ENCODE peak calls at places on chromosomes 4 and X, in ten cellular contexts. O is GM23338; D is uterus; Z is cardiac muscle cell; Y is CD4-positive, alpha-beta memory T cell; A is sigmoid colon; P is suprapubic skin; J is neuronal stem cell; X is SJSA1; I is ovary. N is an unnamed sample. For H3K36me3, the result is how much of the 10 kb centered on the place peaks cover.

GRCh38 chr4:124943145-124943889 is 230.8 kb upstream of the ANKRD50 start:
- DNase-seq in O (no peak), D (no peak), Z (peak), Y (no peak), A (no peak), P (no peak), J (no peak), X (no peak), I (no peak), N (no peak)

GRCh38 chr4:8319061-8319460 is 49.5 kb downstream of the HTRA3 start:
- DNase-seq in O (no peak), D (no peak), Z (no peak), Y (no peak), A (peak), P (peak), J (no peak), X (no peak), I (peak), N (no peak)

GRCh38 chrX:103063191-103063845 is 653 bp downstream of the BEX1 start:
- DNase-seq in O (peak), D (no peak), Z (peak), Y (no peak), A (no peak), P (no peak), J (peak), X (no peak), I (peak), N (peak)

GRCh38 chrX:130555341-130555740 is 153.6 kb downstream of the RBMX2 start:
- DNase-seq in O (no peak), D (no peak), Z (no peak), Y (no peak), A (no peak), P (no peak), J (no peak), X (no peak), I (no peak), N (no peak)

GRCh38 chr4:52037730-52038108 is 380 bp downstream of the SGCB start:
- DNase-seq in O (peak), D (peak), Z (peak), Y (no peak), A (peak), P (no peak), J (no peak), X (peak), I (peak), N (peak)

GRCh38 chr4:86496094-86497060 is 97.7 kb upstream of the PTPN13 start:
- DNase-seq in O (peak), D (peak), Z (peak), Y (peak), A (no peak), P (no peak), J (no peak), X (no peak), I (peak), N (peak)

GRCh38 chr4:54091637-54092404 is 8.1 kb upstream of the GSX2 start:
- DNase-seq in O (peak), D (peak), Z (peak), Y (peak), A (peak), P (no peak), J (no peak), X (peak), I (peak), N (peak)

GRCh38 chr4:113383111-113383785 is 333.8 kb downstream of the ANK2 start:
- DNase-seq in O (no peak), D (no peak), Z (peak), Y (no peak), A (no peak), P (no peak), J (no peak), X (peak), I (no peak), N (peak)

GRCh38 chrX:46588263-46588662 is 14.7 kb downstream of the CHST7 start:
- DNase-seq in O (peak), D (peak), Z (peak), Y (peak), A (peak), P (no peak), J (no peak), X (peak), I (peak), N (peak)

GRCh38 chrX:45309096-45309495 is 108.4 kb upstream of the DIPK2B start:
- DNase-seq in O (no peak), D (no peak), Z (no peak), Y (no peak), A (no peak), P (no peak), J (no peak), X (no peak), I (no peak), N (no peak)

GRCh38 chrX:1524874-1525582 is 12.0 kb downstream of the P2RY8 start:
- DNase-seq in O (no peak), D (no peak), Z (no peak), Y (no peak), A (no peak), P (no peak), J (no peak), X (no peak), I (no peak), N (no peak)

GRCh38 chrX:36434521-36434920 is 515.0 kb downstream of the CFAP47 start:
- DNase-seq in O (no peak), D (no peak), Z (no peak), Y (no peak), A (no peak), P (no peak), J (no peak), X (no peak), I (no peak), N (no peak)

GRCh38 chr4:24912252-24913098 is at the start of gene CCDC149:
- DNase-seq in O (peak), D (peak), Z (peak), Y (no peak), A (peak), P (peak), J (peak), X (peak), I (peak), N (peak)

GRCh38 chr4:147547314-147548056 is 66.6 kb downstream of the EDNRA start:
- DNase-seq in O (no peak), D (no peak), Z (peak), Y (no peak), A (no peak), P (no peak), J (no peak), X (peak), I (no peak), N (no peak)

GRCh38 chrX:47854474-47854873 is 17.8 kb downstream of the ZNF81 start:
- DNase-seq in O (peak), D (peak), Z (peak), Y (peak), A (no peak), P (no peak), J (no peak), X (no peak), I (peak), N (peak)

GRCh38 chr4:169993531-169993930 is 32.7 kb downstream of the MFAP3L start:
- DNase-seq in O (no peak), D (no peak), Z (no peak), Y (no peak), A (no peak), P (no peak), J (no peak), X (no peak), I (no peak), N (no peak)

GRCh38 chr4:24880171-24880570 is 32.7 kb downstream of the CCDC149 start:
- DNase-seq in O (no peak), D (no peak), Z (no peak), Y (no peak), A (no peak), P (no peak), J (no peak), X (no peak), I (no peak), N (no peak)

GRCh38 chrX:129984196-129984962 is 1.9 kb downstream of the BCORL1 start:
- DNase-seq in O (peak), D (peak), Z (peak), Y (peak), A (peak), P (no peak), J (no peak), X (peak), I (peak), N (peak)

GRCh38 chrX:11667286-11667685 is 1.6 kb upstream of the ARHGAP6 start:
- DNase-seq in O (no peak), D (no peak), Z (no peak), Y (no peak), A (no peak), P (no peak), J (no peak), X (no peak), I (no peak), N (no peak)

GRCh38 chr4:152968806-152969394 is 32.8 kb downstream of the FHDC1 start:
- DNase-seq in O (no peak), D (no peak), Z (no peak), Y (no peak), A (no peak), P (no peak), J (no peak), X (peak), I (no peak), N (peak)

GRCh38 chrX:44202596-44202995 is 140.9 kb downstream of the EFHC2 start:
- DNase-seq in O (no peak), D (no peak), Z (no peak), Y (no peak), A (no peak), P (no peak), J (no peak), X (no peak), I (no peak), N (no peak)

GRCh38 chrX:130170752-130171445 is 863 bp upstream of the RAB33A start:
- DNase-seq in O (peak), D (peak), Z (no peak), Y (peak), A (no peak), P (no peak), J (peak), X (no peak), I (no peak), N (no peak)

GRCh38 chrX:66601522-66601921 is 37.4 kb downstream of the EDA2R start:
- DNase-seq in O (no peak), D (no peak), Z (no peak), Y (no peak), A (no peak), P (no peak), J (no peak), X (no peak), I (no peak), N (no peak)

GRCh38 chr4:121819216-121819980 is 4.3 kb downstream of the CCNA2 start:
- DNase-seq in O (no peak), D (no peak), Z (peak), Y (no peak), A (no peak), P (no peak), J (no peak), X (no peak), I (no peak), N (no peak)

GRCh38 chrX:134172588-134173259 is 64.3 kb upstream of the CCDC160 start:
- DNase-seq in O (no peak), D (peak), Z (peak), Y (peak), A (no peak), P (no peak), J (no peak), X (peak), I (peak), N (peak)

GRCh38 chr4:65498606-65499005 is 171.7 kb downstream of the EPHA5 start:
- DNase-seq in O (no peak), D (no peak), Z (no peak), Y (no peak), A (no peak), P (no peak), J (no peak), X (no peak), I (no peak), N (no peak)

GRCh38 chr4:65508169-65508568 is 162.1 kb downstream of the EPHA5 start:
- DNase-seq in O (no peak), D (no peak), Z (peak), Y (no peak), A (no peak), P (no peak), J (no peak), X (peak), I (no peak), N (no peak)

DNA sequence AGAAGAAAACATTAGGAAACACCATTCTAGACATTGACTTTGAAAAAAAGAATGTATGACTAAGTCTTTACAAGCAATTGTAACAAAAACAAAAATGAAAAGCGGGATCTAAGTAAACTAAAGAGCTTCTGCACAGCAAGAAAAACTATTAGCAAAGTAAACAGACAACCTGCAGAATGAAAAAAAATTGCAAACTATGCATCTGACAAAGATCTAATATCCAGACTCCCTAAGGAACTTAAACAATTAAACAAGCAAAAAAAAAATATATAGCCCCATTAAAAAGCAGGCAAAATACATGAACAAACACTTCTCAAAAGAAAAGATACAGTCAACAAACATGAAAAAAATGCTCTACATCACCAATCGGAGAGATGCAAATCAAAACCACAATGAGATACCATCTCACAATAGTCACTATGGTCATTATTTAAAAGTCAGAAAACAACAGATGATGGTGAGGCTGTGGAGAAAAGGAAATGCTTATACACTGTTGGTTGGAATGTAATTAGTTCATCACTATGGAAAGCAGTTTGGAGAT is 168.1 kb downstream of the EPHA5 start:
- DNase-seq in O (no peak), D (no peak), Z (peak), Y (no peak), A (no peak), P (no peak), J (no peak), X (peak), I (no peak), N (no peak)
- H3K4me3 ChIP-seq in O (no peak), D (no peak), Z (no peak), Y (no peak), A (no peak), P (no peak), J (no peak), X (no peak), I (no peak), N (no peak)

GRCh38 chr4:140648716-140649115 is 80.0 kb upstream of the UCP1 start:
- DNase-seq in O (no peak), D (no peak), Z (no peak), Y (no peak), A (no peak), P (no peak), J (no peak), X (no peak), I (no peak), N (no peak)

GRCh38 chr4:140654516-140654855 is 85.7 kb upstream of the UCP1 start:
- DNase-seq in O (no peak), D (no peak), Z (peak), Y (no peak), A (no peak), P (no peak), J (no peak), X (no peak), I (no peak), N (no peak)

GRCh38 chr4:140652601-140653000 is 83.8 kb upstream of the UCP1 start:
- DNase-seq in O (no peak), D (no peak), Z (no peak), Y (no peak), A (no peak), P (no peak), J (no peak), X (no peak), I (no peak), N (no peak)

GRCh38 chr4:140653718-140654515 is 85.2 kb upstream of the UCP1 start:
- DNase-seq in O (peak), D (no peak), Z (peak), Y (no peak), A (no peak), P (no peak), J (peak), X (no peak), I (peak), N (no peak)
- H3K36me3 ChIP-seq in O (under half), D (under half), Z (under half), Y (under half), A (under half), P (under half), J (half or more), X (under half), I (under half), N (under half)

GRCh38 chrX:20143111-20143510 is 1.5 kb upstream of the EIF1AX start:
- DNase-seq in O (no peak), D (no peak), Z (no peak), Y (no peak), A (no peak), P (no peak), J (no peak), X (no peak), I (no peak), N (no peak)
- H3K4me3 ChIP-seq in O (no peak), D (no peak), Z (no peak), Y (no peak), A (no peak), P (no peak), J (no peak), X (no peak), I (no peak), N (no peak)

DNA sequence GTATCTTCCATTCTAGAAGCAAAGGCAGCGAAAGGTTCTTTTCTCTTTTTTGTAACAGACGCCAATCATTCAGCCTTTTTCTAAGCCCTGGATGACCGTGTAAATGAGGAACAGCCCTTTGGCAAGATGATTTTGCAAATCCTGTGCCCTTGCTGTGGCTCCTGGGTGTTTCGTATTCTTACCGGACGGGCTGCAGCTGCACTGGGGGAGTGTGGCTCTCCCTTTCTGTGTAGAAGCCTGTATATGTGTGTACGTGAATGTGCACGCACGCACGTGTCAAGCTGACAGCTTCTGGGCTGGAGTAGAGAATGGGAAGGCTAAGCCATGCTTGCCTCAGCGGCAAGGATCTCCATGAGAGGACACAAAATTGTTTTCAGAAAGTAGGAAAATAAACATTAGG is 8.2 kb downstream of the GRPEL1 start:
- DNase-seq in O (no peak), D (no peak), Z (no peak), Y (no peak), A (peak), P (peak), J (no peak), X (no peak), I (no peak), N (no peak)
- H3K36me3 ChIP-seq in O (under half), D (under half), Z (under half), Y (half or more), A (half or more), P (half or more), J (half or more), X (under half), I (under half), N (under half)

DNA sequence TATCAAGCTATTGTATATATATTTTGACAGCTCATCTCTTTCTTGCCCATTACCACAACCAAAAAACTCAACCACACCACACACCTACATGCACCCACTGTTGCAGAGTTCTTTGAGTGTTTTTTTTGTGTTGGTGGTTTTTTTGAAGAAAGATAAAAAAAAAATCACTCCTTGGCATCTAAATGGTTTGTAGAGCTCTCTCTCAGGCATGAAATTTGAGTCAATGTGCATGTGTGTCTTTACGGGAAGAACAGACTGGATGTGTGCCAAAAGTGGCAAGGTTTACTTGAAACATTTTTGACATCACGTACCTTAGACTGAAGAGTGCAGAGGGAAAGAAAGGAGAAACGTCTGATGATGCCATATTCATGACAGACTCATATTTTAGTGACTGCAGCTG is 154.2 kb downstream of the FHIP1A start:
- DNase-seq in O (no peak), D (no peak), Z (no peak), Y (no peak), A (no peak), P (no peak), J (no peak), X (no peak), I (no peak), N (no peak)
- H3K4me3 ChIP-seq in O (no peak), D (no peak), Z (no peak), Y (no peak), A (no peak), P (no peak), J (no peak), X (no peak), I (no peak), N (no peak)

GRCh38 chr4:453267-453666 is 45.7 kb downstream of the ZNF721 start:
- DNase-seq in O (no peak), D (no peak), Z (no peak), Y (no peak), A (no peak), P (no peak), J (no peak), X (no peak), I (no peak), N (no peak)
- H3K36me3 ChIP-seq in O (half or more), D (under half), Z (under half), Y (under half), A (half or more), P (half or more), J (half or more), X (under half), I (under half), N (half or more)

N was measured in MG63.